ENCODE peak calls at places on chromosomes 7 and 10, in seven cellular contexts. X is osteoblast; P is AG08395; Z is activated naive CD4-positive, alpha-beta T cell; E is activated T-cell treated with anti-CD3 and anti-CD28 coated beads, Interleukin-2, amount 50 U/mL, for 4 hours; V is endothelial cell; A is fibroblast of pulmonary artery. Q is an unnamed sample.

GRCh38 chr7:141153231-141153630 is 79.4 kb downstream of the TMEM178B start:
- DNase-seq in X (no peak), P (no peak), Z (no peak), E (no peak), V (no peak), A (no peak), Q (no peak)

GRCh38 chr10:29012926-29013554 is 275.8 kb upstream of the LYZL1 start:
- DNase-seq in X (no peak), P (no peak), Z (no peak), E (no peak), V (no peak), A (no peak), Q (no peak)

GRCh38 chr10:82438277-82438676 is 563.3 kb downstream of the NRG3 start:
- DNase-seq in X (no peak), P (no peak), Z (no peak), E (no peak), V (no peak), A (no peak), Q (no peak)

GRCh38 chr7:44678096-44678467 is 70.6 kb upstream of the ZMIZ2 start:
- DNase-seq in X (no peak), P (no peak), Z (no peak), E (no peak), V (no peak), A (peak), Q (no peak)

GRCh38 chr7:106050002-106050742 is 61.9 kb downstream of the SYPL1 start:
- DNase-seq in X (no peak), P (peak), Z (no peak), E (no peak), V (peak), A (peak), Q (no peak)

GRCh38 chr10:70462349-70462984 is 16.1 kb upstream of the PALD1 start:
- DNase-seq in X (peak), P (no peak), Z (no peak), E (no peak), V (no peak), A (no peak), Q (no peak)

GRCh38 chr10:27564381-27564780 is 60.3 kb downstream of the RAB18 start:
- DNase-seq in X (no peak), P (no peak), Z (no peak), E (no peak), V (no peak), A (no peak), Q (no peak)

GRCh38 chr10:26969145-26969926 is 108.6 kb upstream of the ABI1 start:
- DNase-seq in X (peak), P (no peak), Z (no peak), E (no peak), V (no peak), A (no peak), Q (no peak)

GRCh38 chr7:25595931-25596330 is 367.6 kb upstream of the NPVF start:
- DNase-seq in X (no peak), P (no peak), Z (no peak), E (no peak), V (no peak), A (no peak), Q (no peak)

GRCh38 chr7:135995751-135996150 is 18.6 kb upstream of the MTPN start:
- DNase-seq in X (no peak), P (no peak), Z (no peak), E (no peak), V (no peak), A (no peak), Q (no peak)

GRCh38 chr7:73717991-73718405 is 1.5 kb downstream of the STX1A start:
- DNase-seq in X (peak), P (peak), Z (peak), E (peak), V (no peak), A (peak), Q (peak)

GRCh38 chr7:143458263-143458662 is 15.0 kb downstream of the TAS2R60 start:
- DNase-seq in X (peak), P (peak), Z (no peak), E (no peak), V (no peak), A (no peak), Q (no peak)

GRCh38 chr10:43038783-43039628 is 37.9 kb upstream of the RET start:
- DNase-seq in X (peak), P (no peak), Z (no peak), E (no peak), V (no peak), A (no peak), Q (no peak)

GRCh38 chr7:150903627-150904026 is 51.3 kb downstream of the AOC1 start:
- DNase-seq in X (peak), P (peak), Z (no peak), E (no peak), V (no peak), A (peak), Q (no peak)

GRCh38 chr10:131891196-131891928 is 9.4 kb upstream of the PPP2R2D start:
- DNase-seq in X (no peak), P (no peak), Z (no peak), E (no peak), V (peak), A (no peak), Q (no peak)

GRCh38 chr10:84204122-84204521 is 9.8 kb downstream of the CDHR1 start:
- DNase-seq in X (no peak), P (no peak), Z (no peak), E (no peak), V (no peak), A (no peak), Q (no peak)

GRCh38 chr7:70406419-70407189 is 725.3 kb upstream of the GALNT17 start:
- DNase-seq in X (no peak), P (peak), Z (no peak), E (no peak), V (no peak), A (no peak), Q (no peak)

GRCh38 chr7:138584696-138585095 is 116.5 kb downstream of the SVOPL start:
- DNase-seq in X (no peak), P (no peak), Z (no peak), E (no peak), V (no peak), A (no peak), Q (no peak)

GRCh38 chr7:84614821-84615506 is 420.4 kb upstream of the SEMA3A start:
- DNase-seq in X (no peak), P (no peak), Z (no peak), E (no peak), V (no peak), A (peak), Q (no peak)

GRCh38 chr7:94067047-94067446 is 62.9 kb upstream of the BET1 start:
- DNase-seq in X (no peak), P (no peak), Z (no peak), E (no peak), V (no peak), A (no peak), Q (no peak)

GRCh38 chr10:131817866-131818509 is 82.8 kb upstream of the PPP2R2D start:
- DNase-seq in X (peak), P (no peak), Z (no peak), E (no peak), V (no peak), A (no peak), Q (no peak)

GRCh38 chr10:29896053-29896452 is 163.3 kb downstream of the JCAD start:
- DNase-seq in X (peak), P (no peak), Z (no peak), E (no peak), V (no peak), A (peak), Q (no peak)

GRCh38 chr10:132146941-132147915 is 39.5 kb upstream of the DPYSL4 start:
- DNase-seq in X (no peak), P (no peak), Z (no peak), E (no peak), V (no peak), A (no peak), Q (no peak)

GRCh38 chr7:47326808-47327207 is 255.1 kb downstream of the TNS3 start:
- DNase-seq in X (no peak), P (peak), Z (no peak), E (no peak), V (no peak), A (peak), Q (no peak)

GRCh38 chr7:22278660-22279059 is 78.3 kb downstream of the RAPGEF5 start:
- DNase-seq in X (no peak), P (no peak), Z (no peak), E (no peak), V (no peak), A (no peak), Q (no peak)

GRCh38 chr7:2906197-2906931 is 62.3 kb upstream of the GNA12 start:
- DNase-seq in X (peak), P (no peak), Z (no peak), E (no peak), V (no peak), A (no peak), Q (no peak)

GRCh38 chr7:75946207-75946855 is 31.4 kb downstream of the POR start:
- DNase-seq in X (no peak), P (no peak), Z (no peak), E (no peak), V (no peak), A (no peak), Q (no peak)